ENCODE peak calls at places on chromosomes 12 and 14, in five cellular contexts. Z is Right ventricle myocardium superior, X is renal cortical epithelial cell, Y is RWPE1, F is A549. Q is an unnamed sample.

GRCh38 chr14:57390806-57391562 is 598 bp downstream of the NAA30 start:
- DNase-seq in Z (peak), X (no peak), Y (peak), F (peak), Q (peak)

GRCh38 chr14:42277840-42278239 is 671.2 kb downstream of the LRFN5 start:
- DNase-seq in Z (no peak), X (no peak), Y (no peak), F (no peak), Q (no peak)

GRCh38 chr12:107992870-107993451 is 136.1 kb upstream of the WSCD2 start:
- DNase-seq in Z (no peak), X (peak), Y (peak), F (peak), Q (no peak)

GRCh38 chr12:54680374-54680773 is 32.2 kb upstream of the DCD start:
- DNase-seq in Z (no peak), X (peak), Y (peak), F (peak), Q (no peak)

GRCh38 chr12:43835264-43835655 is 621 bp upstream of the TMEM117 start:
- DNase-seq in Z (no peak), X (no peak), Y (no peak), F (peak), Q (no peak)

GRCh38 chr14:73613419-73613963 is 1.2 kb downstream of the ACOT6 start:
- DNase-seq in Z (no peak), X (no peak), Y (no peak), F (no peak), Q (no peak)

GRCh38 chr12:104422441-104422840 is 34.3 kb upstream of the CHST11 start:
- DNase-seq in Z (no peak), X (no peak), Y (no peak), F (no peak), Q (no peak)

GRCh38 chr12:19894803-19895202 is 455.5 kb downstream of the AEBP2 start:
- DNase-seq in Z (no peak), X (peak), Y (no peak), F (no peak), Q (no peak)

GRCh38 chr12:70733385-70733784 is 96.2 kb upstream of the PTPRB start:
- DNase-seq in Z (no peak), X (peak), Y (peak), F (peak), Q (no peak)

GRCh38 chr14:89625988-89626806 is 209.2 kb upstream of the FOXN3 start:
- DNase-seq in Z (no peak), X (no peak), Y (no peak), F (no peak), Q (no peak)

GRCh38 chr12:9813821-9814798 is 13.2 kb upstream of the KLRF1 start:
- DNase-seq in Z (peak), X (peak), Y (peak), F (peak), Q (peak)

GRCh38 chr14:91223028-91223783 is 21.3 kb downstream of the GPR68 start:
- DNase-seq in Z (no peak), X (no peak), Y (no peak), F (no peak), Q (no peak)

GRCh38 chr14:105078294-105078693 is 13.1 kb upstream of the GPR132 start:
- DNase-seq in Z (no peak), X (no peak), Y (no peak), F (no peak), Q (no peak)

GRCh38 chr12:93964936-93965335 is 183.4 kb upstream of the PLXNC1 start:
- DNase-seq in Z (no peak), X (no peak), Y (no peak), F (no peak), Q (no peak)

GRCh38 chr12:104095289-104095688 is 31.0 kb downstream of the HCFC2 start:
- DNase-seq in Z (no peak), X (no peak), Y (no peak), F (no peak), Q (no peak)

GRCh38 chr14:89851031-89851430 is 103.5 kb downstream of the EFCAB11 start:
- DNase-seq in Z (no peak), X (no peak), Y (no peak), F (no peak), Q (no peak)

GRCh38 chr12:34186492-34186891 is 164.2 kb downstream of the ALG10 start:
- DNase-seq in Z (no peak), X (no peak), Y (no peak), F (no peak), Q (no peak)

GRCh38 chr12:92193063-92193462 is 47.4 kb upstream of the BTG1 start:
- DNase-seq in Z (no peak), X (no peak), Y (no peak), F (no peak), Q (no peak)

GRCh38 chr12:31233061-31233730 is 92.8 kb downstream of the SINHCAF start:
- DNase-seq in Z (no peak), X (no peak), Y (no peak), F (no peak), Q (no peak)

GRCh38 chr12:1350055-1350933 is 244.1 kb downstream of the FBXL14 start:
- DNase-seq in Z (no peak), X (peak), Y (peak), F (peak), Q (no peak)

GRCh38 chr14:61388173-61388975 is 67.0 kb downstream of the PRKCH start:
- DNase-seq in Z (no peak), X (peak), Y (peak), F (no peak), Q (no peak)

GRCh38 chr14:101927859-101928258 is 36.5 kb upstream of the DYNC1H1 start:
- DNase-seq in Z (peak), X (no peak), Y (peak), F (no peak), Q (peak)

Q was measured in posterior vena cava.